ENCODE peak calls at places on chromosomes 5 and 9, in six cellular contexts. P, H, G, B, X and W are unnamed samples.

GRCh38 chr5:172608773-172609172 is 32.3 kb upstream of the NEURL1B start:
- DNase-seq in P (no peak), H (no peak), G (no peak), B (no peak), X (no peak), W (no peak)

GRCh38 chr5:110064593-110065268 is 375.0 kb downstream of the MAN2A1 start:
- DNase-seq in P (no peak), H (no peak), G (no peak), B (no peak), X (no peak), W (no peak)

GRCh38 chr9:121742923-121743322 is 91.5 kb downstream of the DAB2IP start:
- DNase-seq in P (no peak), H (no peak), G (no peak), B (no peak), X (no peak), W (no peak)

GRCh38 chr9:130770679-130771442 is 64.2 kb upstream of the ABL1 start:
- DNase-seq in P (no peak), H (peak), G (peak), B (no peak), X (no peak), W (peak)

GRCh38 chr9:71768388-71769174 is at the start of gene CEMIP2:
- DNase-seq in P (peak), H (peak), G (peak), B (peak), X (peak), W (peak)

GRCh38 chr9:129242191-129242953 is 64.3 kb upstream of the IER5L start:
- DNase-seq in P (no peak), H (no peak), G (no peak), B (peak), X (no peak), W (no peak)

GRCh38 chr9:135074354-135075233 is 12.9 kb upstream of the OLFM1 start:
- DNase-seq in P (no peak), H (no peak), G (no peak), B (no peak), X (no peak), W (no peak)

GRCh38 chr9:89309608-89310485 is 1.1 kb upstream of the CKS2 start:
- DNase-seq in P (no peak), H (no peak), G (no peak), B (no peak), X (no peak), W (no peak)

GRCh38 chr5:96026334-96027065 is 64.8 kb upstream of the ELL2 start:
- DNase-seq in P (no peak), H (peak), G (no peak), B (no peak), X (no peak), W (no peak)

GRCh38 chr5:82396871-82397514 is 118.8 kb upstream of the RPS23 start:
- DNase-seq in P (peak), H (peak), G (peak), B (peak), X (no peak), W (no peak)